ENCODE peak calls at places on chromosomes 4 and X, in four cellular contexts. X, P, U and H are unnamed samples.

GRCh38 chr4:108116423-108117168 is 52.1 kb downstream of the LEF1 start:
- DNase-seq in X (no peak), P (no peak), U (no peak), H (peak)

GRCh38 chr4:182531555-182532162 is 288.5 kb downstream of the TENM3 start:
- DNase-seq in P (no peak), U (no peak), X (no peak), H (no peak)

GRCh38 chr4:75484195-75484594 is 30.0 kb downstream of the RCHY1 start:
- DNase-seq in U (no peak), P (no peak), X (no peak), H (no peak)

GRCh38 chr4:165209796-165210195 is 2.4 kb downstream of the KLHL2 start:
- DNase-seq in P (no peak), U (no peak), X (no peak), H (no peak)

GRCh38 chrX:80747832-80748231 is 61.8 kb downstream of the BRWD3 start:
- DNase-seq in P (no peak), U (no peak), X (no peak), H (peak)

GRCh38 chr4:125357675-125358074 is 42.9 kb downstream of the FAT4 start:
- DNase-seq in U (no peak), X (no peak), P (no peak), H (no peak)

GRCh38 chrX:97039363-97040029 is 155.8 kb downstream of the RPA4 start:
- DNase-seq in U (no peak), X (peak), P (peak), H (no peak)

GRCh38 chr4:66404149-66404548 is 733.9 kb upstream of the EPHA5 start:
- DNase-seq in P (no peak), U (no peak), X (no peak), H (no peak)

GRCh38 chr4:5247735-5248134 is 196.5 kb downstream of the STK32B start:
- DNase-seq in P (no peak), U (no peak), X (no peak), H (no peak)

GRCh38 chr4:38177035-38177791 is 217.0 kb downstream of the PTTG2 start:
- DNase-seq in U (no peak), X (no peak), P (no peak), H (peak)

GRCh38 chrX:13899607-13900006 is 82.7 kb upstream of the GPM6B start:
- DNase-seq in P (peak), X (peak), U (no peak), H (no peak)

GRCh38 chrX:132774312-132774711 is 184.1 kb downstream of the HS6ST2 start:
- DNase-seq in X (no peak), P (peak), U (no peak), H (no peak)

GRCh38 chrX:10611441-10612090 is 8.8 kb downstream of the MID1 start:
- DNase-seq in P (no peak), X (no peak), U (no peak), H (no peak)

GRCh38 chrX:1391707-1392375 is at the start of gene SLC25A6:
- DNase-seq in U (peak), X (peak), P (peak), H (peak)

GRCh38 chrX:53479295-53479694 is 45.1 kb upstream of the HSD17B10 start:
- DNase-seq in P (no peak), U (no peak), X (no peak), H (no peak)

GRCh38 chr4:151227731-151228130 is 49.2 kb upstream of the PRSS48 start:
- DNase-seq in U (no peak), X (no peak), P (peak), H (no peak)

GRCh38 chrX:340641-341423 is 22.2 kb upstream of the GTPBP6 start:
- DNase-seq in X (no peak), U (no peak), P (no peak), H (no peak)

GRCh38 chr4:80069837-80070788 is 2.9 kb downstream of the ANTXR2 start:
- DNase-seq in U (no peak), X (no peak), P (no peak), H (no peak)

GRCh38 chr4:82739292-82740190 is 59.1 kb downstream of the SCD5 start:
- DNase-seq in U (peak), X (peak), P (peak), H (peak)

DNA sequence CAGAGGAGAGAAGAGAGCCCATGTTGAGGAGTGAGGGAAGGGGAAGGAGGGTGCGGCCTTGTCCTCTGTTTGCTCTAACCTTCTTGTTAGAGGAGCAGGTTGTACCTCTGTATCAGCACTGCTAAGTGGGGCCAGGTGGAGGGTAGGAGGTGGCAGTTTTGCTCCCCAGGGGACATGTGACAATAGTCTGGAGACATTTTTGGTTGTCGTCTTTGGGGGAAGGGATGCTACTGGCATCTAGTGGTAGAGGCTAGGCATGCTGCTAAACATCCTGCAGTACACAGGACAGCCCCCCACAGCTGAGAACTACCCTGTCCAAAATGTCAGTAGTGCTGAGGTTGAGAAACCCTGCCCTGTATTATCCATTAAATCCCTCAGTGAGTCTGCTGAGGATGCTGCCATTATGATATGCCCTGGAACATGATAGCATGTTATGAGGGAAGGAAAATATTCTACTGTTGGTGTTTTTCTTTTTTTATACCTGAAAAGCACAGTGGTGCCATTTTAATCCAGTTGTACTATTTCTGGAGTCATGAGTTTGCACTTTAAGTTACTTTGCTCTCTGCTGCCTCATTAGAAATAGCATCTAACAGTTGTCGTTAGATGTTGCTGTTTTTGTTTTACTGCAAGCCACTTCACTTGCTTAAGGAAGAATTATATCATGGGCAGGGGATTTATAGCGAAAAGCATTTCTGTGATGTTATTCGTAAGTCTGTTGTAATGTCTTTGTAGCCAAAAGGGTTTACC is 90.6 kb downstream of the LRP2BP start:
- DNase-seq in U (peak), X (peak), P (peak), H (peak)
- TF ChIP-seq CTCF in U (peak), X (no peak), P (peak), H (peak)

GRCh38 chrX:57121162-57121741 is at the start of gene SPIN2B:
- DNase-seq in P (peak), X (peak), U (peak), H (peak)
- TF ChIP-seq CTCF in P (peak), X (no peak), U (no peak), H (no peak)

DNA sequence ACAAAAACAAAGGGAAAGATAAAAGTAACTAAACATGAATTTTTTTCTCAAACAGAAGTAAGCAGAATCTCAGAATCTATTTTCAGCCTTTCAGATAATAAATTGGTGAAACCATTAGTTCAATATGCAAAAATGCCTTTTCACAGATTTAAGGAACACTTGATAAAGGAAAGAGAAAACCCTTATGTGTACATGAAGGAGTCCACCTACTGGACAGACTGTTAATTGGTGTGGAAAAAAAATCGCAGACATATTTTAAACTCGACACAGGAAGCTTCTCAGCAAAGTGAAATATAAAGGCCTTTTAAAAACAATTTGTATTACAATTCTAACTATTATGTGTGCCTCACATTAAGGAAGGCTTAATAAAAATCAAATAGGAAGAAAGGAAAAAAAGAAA is 22.3 kb downstream of the COX7B2 start:
- DNase-seq in X (no peak), P (peak), U (no peak), H (no peak)
- TF ChIP-seq CTCF in X (peak), P (peak), U (no peak), H (no peak)

GRCh38 chr4:162131256-162131655 is 32.5 kb downstream of the FSTL5 start:
- DNase-seq in P (no peak), U (no peak), X (peak), H (no peak)
- TF ChIP-seq CTCF in P (peak), U (no peak), X (no peak), H (no peak)

DNA sequence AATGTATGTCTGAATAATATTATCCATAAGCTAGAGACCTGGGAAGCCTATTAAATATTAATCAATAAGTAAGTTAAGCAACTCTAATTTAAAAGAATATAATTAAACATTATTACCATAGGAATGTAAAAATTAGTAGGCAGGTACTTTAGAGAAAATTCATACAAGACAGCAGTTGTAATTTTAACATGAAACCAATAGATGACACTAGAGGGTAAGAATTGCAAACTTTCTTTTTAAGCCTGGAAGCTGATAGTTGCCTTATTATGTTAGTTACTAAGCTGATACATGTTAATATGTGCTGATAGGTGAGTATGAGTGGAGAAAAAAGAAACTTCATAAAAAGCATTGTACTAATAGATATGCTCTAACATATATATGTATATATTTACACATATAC is 1157.4 kb downstream of the FAM133A start:
- DNase-seq in X (no peak), U (no peak), P (peak), H (no peak)
- TF ChIP-seq CTCF in X (no peak), U (no peak), P (peak), H (no peak)

DNA sequence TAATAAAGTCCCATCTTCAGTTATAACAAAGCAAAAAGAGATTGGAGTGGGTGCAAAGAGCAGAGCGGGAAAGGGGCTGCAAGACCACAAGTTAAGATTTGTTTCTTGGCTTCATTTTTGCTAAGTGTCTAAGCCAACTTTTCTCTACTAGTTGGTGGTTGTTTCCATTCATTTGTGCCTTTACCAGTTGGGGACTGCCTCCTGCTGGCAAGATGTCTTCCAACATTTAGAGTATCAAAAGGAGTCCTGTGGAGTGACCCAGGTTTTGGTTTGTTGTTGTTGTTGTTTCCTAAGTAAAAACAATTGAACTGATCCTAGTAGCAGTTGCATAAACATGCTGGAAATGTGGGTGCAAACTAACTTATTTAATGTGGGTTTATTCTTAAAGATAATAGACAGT is 121.1 kb downstream of the SPATA18 start:
- DNase-seq in X (no peak), P (peak), U (no peak), H (peak)
- TF ChIP-seq CTCF in X (no peak), P (peak), U (no peak), H (no peak)

GRCh38 chr4:69823481-69824186 is 36.3 kb downstream of the SULT1E1 start:
- DNase-seq in P (peak), X (peak), U (no peak), H (peak)
- TF ChIP-seq CTCF in P (peak), X (no peak), U (no peak), H (peak)

GRCh38 chr4:39660045-39660444 is 21.4 kb upstream of the SMIM14 start:
- DNase-seq in X (no peak), P (no peak), U (no peak), H (no peak)

GRCh38 chr4:39660757-39661156 is 22.1 kb upstream of the SMIM14 start:
- DNase-seq in P (no peak), X (no peak), U (no peak), H (no peak)

GRCh38 chr4:39655866-39656265 is 17.2 kb upstream of the SMIM14 start:
- DNase-seq in U (no peak), P (no peak), X (no peak), H (no peak)

GRCh38 chr4:39657465-39657864 is 18.8 kb upstream of the SMIM14 start:
- DNase-seq in X (no peak), P (no peak), U (peak), H (no peak)

DNA sequence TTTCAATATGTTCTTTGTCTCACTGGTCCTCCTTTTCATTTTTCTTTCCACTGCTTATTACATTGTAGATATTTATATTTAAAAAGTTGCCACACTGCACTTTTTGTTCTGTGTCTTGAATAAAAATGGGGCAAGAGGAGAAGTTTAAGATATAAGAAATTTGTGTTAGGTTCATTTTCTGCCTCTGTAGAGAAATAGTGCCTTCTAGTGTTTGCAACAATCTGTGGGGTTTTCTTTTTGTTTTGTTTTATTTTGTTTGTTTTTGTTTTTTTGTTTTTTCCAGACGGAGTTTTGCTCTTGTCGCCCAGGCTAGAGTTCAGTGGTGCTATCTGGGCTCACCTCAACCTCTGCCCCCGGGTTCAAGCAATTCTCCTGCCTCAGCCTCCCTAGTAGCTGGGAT is 20.1 kb upstream of the SMIM14 start:
- DNase-seq in X (no peak), P (no peak), U (no peak), H (no peak)
- TF ChIP-seq CTCF in X (no peak), P (peak), U (no peak), H (no peak)

DNA sequence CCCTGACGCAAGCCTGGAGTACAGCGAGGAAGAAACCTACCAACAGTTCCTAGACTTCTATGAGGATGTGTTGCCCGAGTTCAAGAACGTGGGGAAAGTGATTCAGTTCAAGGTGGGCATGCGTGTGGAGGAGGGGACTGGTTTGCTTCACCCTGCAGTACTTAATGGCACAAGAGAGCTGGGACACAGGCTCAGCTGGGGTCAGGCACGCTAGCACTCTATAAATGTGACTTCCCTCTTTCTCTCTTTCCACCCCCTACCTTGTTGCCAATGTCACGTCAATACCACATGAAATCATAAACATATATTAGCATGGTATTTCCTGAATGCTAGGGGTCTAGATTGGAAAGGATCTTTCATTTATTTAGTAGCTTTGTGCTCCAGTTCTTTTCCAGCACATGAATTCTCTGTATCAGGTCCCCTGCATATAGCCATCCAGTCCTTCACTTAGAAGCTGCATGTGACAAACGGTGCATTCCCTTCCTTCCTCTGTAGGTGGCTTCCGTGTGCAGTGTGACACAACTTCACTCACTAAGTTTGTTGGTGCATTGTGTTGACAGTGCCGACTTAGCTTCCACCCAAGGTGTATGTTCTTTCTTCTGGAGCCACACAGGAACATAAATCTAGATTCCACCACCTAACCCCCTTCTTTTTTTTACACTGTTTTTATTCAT is 25.6 kb downstream of the ZRSR2 start:
- DNase-seq in X (peak), U (no peak), P (peak), H (peak)
- TF ChIP-seq CTCF in X (peak), U (peak), P (peak), H (peak)

DNA sequence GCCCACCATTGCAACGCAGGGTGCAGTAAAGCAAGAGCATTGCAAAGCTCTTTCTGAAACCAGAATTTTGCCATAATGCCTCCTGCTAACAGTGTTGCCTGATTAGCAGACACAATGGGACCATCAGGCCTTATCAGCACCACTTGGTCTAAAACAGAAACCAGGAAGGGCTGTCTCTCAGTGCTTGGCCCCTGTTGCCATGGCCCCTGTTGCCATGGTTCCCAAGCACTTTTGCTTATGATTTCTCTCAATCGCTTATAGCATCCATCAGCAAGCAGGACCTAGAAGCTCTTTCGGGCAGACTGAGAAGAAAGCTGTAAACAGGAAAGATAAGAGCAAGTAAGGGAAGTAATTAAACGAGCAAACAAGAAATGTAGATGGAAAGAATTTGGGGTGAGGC is 36.8 kb downstream of the RTL5 start:
- DNase-seq in X (no peak), U (peak), P (peak), H (peak)
- TF ChIP-seq CTCF in X (no peak), U (no peak), P (no peak), H (no peak)